ENCODE peak calls at places on chromosome 13, in six cellular contexts. Q, M, X, E, J and K are unnamed samples.

GRCh38 chr13:26074706-26075105 is 22.9 kb upstream of the SHISA2 start:
- DNase-seq in E (peak), M (no peak), Q (peak), X (peak), J (no peak), K (peak)

GRCh38 chr13:42836930-42837329 is 55.5 kb downstream of the FAM216B start:
- DNase-seq in M (no peak), X (peak), Q (peak), E (peak), J (no peak), K (peak)

GRCh38 chr13:109642358-109642757 is 144.0 kb downstream of the IRS2 start:
- DNase-seq in X (no peak), Q (no peak), J (no peak), M (no peak), E (no peak), K (no peak)

GRCh38 chr13:44423824-44424223 is 50.2 kb downstream of the SERP2 start:
- DNase-seq in X (no peak), E (no peak), J (no peak), M (no peak), Q (no peak), K (no peak)

GRCh38 chr13:76663941-76664340 is 222.3 kb downstream of the KCTD12 start:
- DNase-seq in E (no peak), M (no peak), X (no peak), J (no peak), Q (peak), K (no peak)

GRCh38 chr13:26307701-26308100 is 53.8 kb downstream of the CDK8 start:
- DNase-seq in Q (no peak), X (no peak), E (no peak), M (no peak), J (no peak), K (no peak)

GRCh38 chr13:98507060-98507797 is 69.7 kb downstream of the STK24 start:
- DNase-seq in J (no peak), E (peak), X (peak), Q (no peak), M (no peak), K (peak)

GRCh38 chr13:94784066-94784465 is 71.7 kb upstream of the SOX21 start:
- DNase-seq in J (no peak), E (peak), Q (peak), X (no peak), M (no peak), K (no peak)

GRCh38 chr13:30872195-30872594 is 33.9 kb upstream of the MEDAG start:
- DNase-seq in M (no peak), E (no peak), J (no peak), X (no peak), Q (no peak), K (no peak)
- H2BK5ac ChIP-seq in M (no peak), E (peak), J (peak), X (peak), Q (peak), K (no peak)

DNA sequence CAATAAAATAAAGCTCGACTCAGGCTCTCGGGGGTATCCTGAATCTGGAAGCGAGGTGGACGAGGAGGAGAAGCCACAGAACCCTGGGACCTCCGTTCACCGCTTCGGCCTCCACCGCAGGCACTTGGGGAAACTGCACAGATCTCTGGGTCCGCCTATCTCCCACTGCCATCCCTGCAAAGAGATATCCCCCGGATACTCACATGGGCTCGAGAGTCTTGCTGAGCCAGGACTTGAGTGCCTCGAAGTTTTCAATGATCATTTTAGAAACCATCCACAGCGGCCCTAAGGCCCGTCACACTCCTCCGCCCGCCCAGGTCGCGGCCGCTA is 589 bp downstream of the RBM26 start:
- DNase-seq in E (peak), X (no peak), M (peak), Q (no peak), J (no peak), K (peak)
- H2AK5ac ChIP-seq in E (no peak), X (no peak), M (no peak), Q (no peak), J (no peak), K (no peak)

DNA sequence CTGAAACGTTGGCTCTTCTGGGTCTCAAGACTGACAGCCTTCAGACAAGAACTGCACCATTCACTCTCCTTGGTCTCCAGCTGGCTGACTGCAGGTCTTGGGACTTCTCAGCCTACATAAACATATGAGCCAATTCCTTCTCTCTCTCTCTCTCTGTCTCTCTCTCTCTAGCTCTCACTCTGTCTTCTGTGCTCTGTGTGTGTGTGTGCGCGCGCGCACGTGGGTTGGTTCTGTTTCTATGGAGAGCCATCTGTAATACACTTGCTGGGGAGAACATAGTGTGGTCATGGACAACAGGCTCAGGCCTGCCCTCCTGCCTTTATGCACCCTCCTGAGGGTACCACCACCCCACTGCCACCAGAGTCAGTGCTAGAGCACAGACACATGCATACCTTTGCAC is 13.7 kb upstream of the SERPINE3 start:
- DNase-seq in E (no peak), Q (no peak), X (no peak), M (no peak), J (no peak), K (no peak)
- H2BK5ac ChIP-seq in E (no peak), Q (no peak), X (no peak), M (no peak), J (no peak), K (no peak)

DNA sequence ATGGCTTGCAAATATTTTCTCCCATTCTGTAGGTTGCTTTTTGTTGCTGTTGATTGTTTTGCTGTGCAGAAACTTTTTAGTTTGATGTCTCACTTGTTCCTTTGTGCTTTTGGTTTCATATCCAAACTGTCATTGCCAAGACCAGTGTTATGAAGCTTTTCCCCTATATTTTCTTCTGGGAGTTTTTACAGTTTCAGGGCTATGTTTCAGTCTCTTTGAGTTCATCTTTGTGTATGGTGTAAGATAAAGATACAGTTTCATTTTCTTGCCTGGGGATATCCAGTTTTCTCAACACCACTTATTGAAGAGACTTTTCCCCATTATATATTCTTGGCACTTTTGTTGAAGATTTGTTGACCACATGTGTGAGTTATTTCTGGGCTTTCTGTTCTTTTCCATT is 139.9 kb downstream of the MRPL57 start:
- DNase-seq in X (no peak), J (no peak), M (no peak), E (no peak), Q (no peak), K (no peak)
- H2AK5ac ChIP-seq in X (no peak), J (no peak), M (no peak), E (no peak), Q (no peak), K (no peak)

DNA sequence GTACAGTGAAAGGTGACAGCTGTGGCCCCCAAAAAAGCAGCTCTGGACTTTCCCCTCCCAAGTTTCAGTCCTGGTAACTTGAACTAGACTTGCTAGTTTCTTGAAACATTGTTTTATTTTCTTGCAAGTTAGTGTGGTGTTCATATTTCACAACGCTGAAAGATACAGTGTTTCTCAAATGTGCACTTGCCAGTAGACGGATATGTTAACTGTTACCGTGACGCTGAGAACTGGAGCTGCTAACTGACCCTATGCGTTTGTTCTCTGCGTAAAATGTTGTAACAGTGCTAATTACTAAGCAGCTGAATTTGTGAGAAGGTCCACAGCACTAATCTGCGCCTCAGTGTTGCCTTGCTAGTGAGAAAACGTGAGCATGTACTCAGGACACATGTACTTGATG is 79.6 kb downstream of the GGACT start:
- DNase-seq in E (no peak), X (no peak), M (no peak), Q (no peak), J (no peak), K (no peak)
- H2BK5ac ChIP-seq in E (no peak), X (no peak), M (peak), Q (no peak), J (no peak), K (no peak)

GRCh38 chr13:33258437-33259193 is 26.9 kb downstream of the STARD13 start:
- DNase-seq in M (no peak), X (peak), E (peak), J (no peak), Q (peak), K (no peak)
- H2AK5ac ChIP-seq in M (peak), X (no peak), E (no peak), J (no peak), Q (peak), K (peak)